ENCODE peak calls at places on chromosomes 7 and 10, in eight cellular contexts. One of them, this sample, is unnamed.

GRCh38 chr7:129122751-129123516 is 21.6 kb upstream of the TSPAN33 start:
- DNase-seq in Caco-2: no peak
- DNase-seq in spleen: no peak
- DNase-seq in GM23338: no peak
- DNase-seq in bronchial epithelial cell: no peak
- DNase-seq in transverse colon: no peak
- DNase-seq in fibroblast of lung: no peak
- DNase-seq in CD4-positive, CD25-positive, alpha-beta regulatory T cell: no peak
- DNase-seq in this sample: no peak

GRCh38 chr7:23276381-23276780 is 22.8 kb upstream of the MALSU1 start:
- DNase-seq in spleen: no peak
- DNase-seq in CD4-positive, CD25-positive, alpha-beta regulatory T cell: no peak
- DNase-seq in fibroblast of lung: no peak
- DNase-seq in Caco-2: no peak
- DNase-seq in transverse colon: no peak
- DNase-seq in GM23338: peak; percentile 81
- DNase-seq in bronchial epithelial cell: no peak
- DNase-seq in this sample: no peak

GRCh38 chr7:1899201-1899600 is 229.1 kb downstream of the ELFN1 start:
- DNase-seq in fibroblast of lung: peak; percentile 91
- DNase-seq in Caco-2: no peak
- DNase-seq in GM23338: no peak
- DNase-seq in spleen: no peak
- DNase-seq in transverse colon: no peak
- DNase-seq in bronchial epithelial cell: no peak
- DNase-seq in CD4-positive, CD25-positive, alpha-beta regulatory T cell: no peak
- DNase-seq in this sample: peak; percentile 34

GRCh38 chr7:2628137-2628482 is 3.7 kb upstream of the TTYH3 start:
- DNase-seq in GM23338: no peak
- DNase-seq in bronchial epithelial cell: no peak
- DNase-seq in CD4-positive, CD25-positive, alpha-beta regulatory T cell: no peak
- DNase-seq in transverse colon: no peak
- DNase-seq in spleen: no peak
- DNase-seq in Caco-2: no peak
- DNase-seq in fibroblast of lung: no peak
- DNase-seq in this sample: no peak

GRCh38 chr7:31443457-31443856 is 70.4 kb upstream of the ITPRID1 start:
- DNase-seq in bronchial epithelial cell: peak; percentile 62
- DNase-seq in transverse colon: no peak
- DNase-seq in fibroblast of lung: peak; percentile 55
- DNase-seq in spleen: no peak
- DNase-seq in Caco-2: no peak
- DNase-seq in CD4-positive, CD25-positive, alpha-beta regulatory T cell: peak; percentile 0
- DNase-seq in GM23338: peak; percentile 90
- DNase-seq in this sample: no peak

GRCh38 chr7:36473454-36474282 is 84.0 kb downstream of the ANLN start:
- DNase-seq in transverse colon: peak; percentile 55
- DNase-seq in fibroblast of lung: peak; percentile 15
- DNase-seq in GM23338: peak; percentile 80
- DNase-seq in CD4-positive, CD25-positive, alpha-beta regulatory T cell: no peak
- DNase-seq in Caco-2: no peak
- DNase-seq in spleen: no peak
- DNase-seq in bronchial epithelial cell: peak; percentile 79
- DNase-seq in this sample: peak; percentile 57

GRCh38 chr7:73811760-73812168 is 19.0 kb upstream of the CLDN4 start:
- DNase-seq in GM23338: peak; percentile 95
- DNase-seq in bronchial epithelial cell: peak; percentile 54
- DNase-seq in CD4-positive, CD25-positive, alpha-beta regulatory T cell: peak; percentile 19
- DNase-seq in Caco-2: peak; percentile 72
- DNase-seq in spleen: peak; percentile 86
- DNase-seq in transverse colon: peak; percentile 88
- DNase-seq in fibroblast of lung: peak; percentile 53
- DNase-seq in this sample: peak; percentile 88

GRCh38 chr7:50664461-50664922 is 99.3 kb upstream of the DDC start:
- DNase-seq in transverse colon: no peak
- DNase-seq in bronchial epithelial cell: peak; percentile 95
- DNase-seq in GM23338: no peak
- DNase-seq in Caco-2: no peak
- DNase-seq in fibroblast of lung: peak; percentile 60
- DNase-seq in CD4-positive, CD25-positive, alpha-beta regulatory T cell: no peak
- DNase-seq in spleen: no peak
- DNase-seq in this sample: no peak

GRCh38 chr7:17680943-17681351 is 259.3 kb downstream of the SNX13 start:
- DNase-seq in fibroblast of lung: peak; percentile 73
- DNase-seq in GM23338: peak; percentile 56
- DNase-seq in Caco-2: no peak
- DNase-seq in transverse colon: no peak
- DNase-seq in bronchial epithelial cell: peak; percentile 73
- DNase-seq in spleen: no peak
- DNase-seq in CD4-positive, CD25-positive, alpha-beta regulatory T cell: peak; percentile 22
- DNase-seq in this sample: no peak

GRCh38 chr7:135169141-135169935 is 1.2 kb downstream of the CYREN start:
- DNase-seq in spleen: peak; percentile 88
- DNase-seq in Caco-2: peak; percentile 67
- DNase-seq in bronchial epithelial cell: peak; percentile 96
- DNase-seq in CD4-positive, CD25-positive, alpha-beta regulatory T cell: peak; percentile 50
- DNase-seq in fibroblast of lung: no peak
- DNase-seq in transverse colon: peak; percentile 76
- DNase-seq in GM23338: peak; percentile 79
- DNase-seq in this sample: peak; percentile 38

GRCh38 chr10:43273543-43273942 is 6.7 kb upstream of the RASGEF1A start:
- DNase-seq in transverse colon: no peak
- DNase-seq in spleen: peak; percentile 58
- DNase-seq in Caco-2: no peak
- DNase-seq in bronchial epithelial cell: no peak
- DNase-seq in CD4-positive, CD25-positive, alpha-beta regulatory T cell: no peak
- DNase-seq in fibroblast of lung: no peak
- DNase-seq in GM23338: no peak
- DNase-seq in this sample: no peak
- H3K27me3 ChIP-seq in transverse colon: peaks cover 72% of the 10 kb centered on the region
- H3K27me3 ChIP-seq in spleen: no peaks in the 10 kb centered on the region
- H3K27me3 ChIP-seq in Caco-2: peaks cover 3% of the 10 kb centered on the region
- H3K27me3 ChIP-seq in bronchial epithelial cell: peaks cover 3% of the 10 kb centered on the region
- H3K27me3 ChIP-seq in CD4-positive, CD25-positive, alpha-beta regulatory T cell: peaks cover 33% of the 10 kb centered on the region
- H3K27me3 ChIP-seq in fibroblast of lung: peaks cover 3% of the 10 kb centered on the region
- H3K27me3 ChIP-seq in GM23338: peaks cover 15% of the 10 kb centered on the region
- H3K27me3 ChIP-seq in this sample: no peaks in the 10 kb centered on the region

GRCh38 chr7:157019718-157020451 is 9.4 kb upstream of the MNX1 start:
- DNase-seq in fibroblast of lung: no peak
- DNase-seq in bronchial epithelial cell: no peak
- DNase-seq in spleen: no peak
- DNase-seq in Caco-2: no peak
- DNase-seq in GM23338: peak; percentile 42
- DNase-seq in transverse colon: no peak
- DNase-seq in CD4-positive, CD25-positive, alpha-beta regulatory T cell: no peak
- DNase-seq in this sample: no peak

GRCh38 chr7:157021893-157022680 is 11.6 kb upstream of the MNX1 start:
- DNase-seq in CD4-positive, CD25-positive, alpha-beta regulatory T cell: no peak
- DNase-seq in bronchial epithelial cell: no peak
- DNase-seq in fibroblast of lung: no peak
- DNase-seq in Caco-2: no peak
- DNase-seq in spleen: peak; percentile 34
- DNase-seq in transverse colon: no peak
- DNase-seq in GM23338: peak; percentile 53
- DNase-seq in this sample: no peak

GRCh38 chr7:157020514-157021070 is 10.1 kb upstream of the MNX1 start:
- DNase-seq in CD4-positive, CD25-positive, alpha-beta regulatory T cell: no peak
- DNase-seq in transverse colon: no peak
- DNase-seq in Caco-2: no peak
- DNase-seq in fibroblast of lung: no peak
- DNase-seq in GM23338: peak; percentile 56
- DNase-seq in bronchial epithelial cell: no peak
- DNase-seq in spleen: no peak
- DNase-seq in this sample: no peak

GRCh38 chr7:157022681-157023588 is 12.5 kb upstream of the MNX1 start:
- DNase-seq in GM23338: peak; percentile 62
- DNase-seq in bronchial epithelial cell: no peak
- DNase-seq in transverse colon: peak; percentile 52
- DNase-seq in fibroblast of lung: no peak
- DNase-seq in Caco-2: peak; percentile 49
- DNase-seq in spleen: no peak
- DNase-seq in CD4-positive, CD25-positive, alpha-beta regulatory T cell: no peak
- DNase-seq in this sample: peak; percentile 47

GRCh38 chr7:157021071-157021891 is 10.8 kb upstream of the MNX1 start:
- DNase-seq in spleen: peak; percentile 66
- DNase-seq in GM23338: peak; percentile 60
- DNase-seq in fibroblast of lung: no peak
- DNase-seq in Caco-2: no peak
- DNase-seq in bronchial epithelial cell: no peak
- DNase-seq in CD4-positive, CD25-positive, alpha-beta regulatory T cell: no peak
- DNase-seq in transverse colon: no peak
- DNase-seq in this sample: no peak
- H3K27me3 ChIP-seq in spleen: peaks cover 69% of the 10 kb centered on the region
- H3K27me3 ChIP-seq in GM23338: peaks cover 100% of the 10 kb centered on the region
- H3K27me3 ChIP-seq in fibroblast of lung: peaks cover 87% of the 10 kb centered on the region
- H3K27me3 ChIP-seq in Caco-2: no peaks in the 10 kb centered on the region
- H3K27me3 ChIP-seq in bronchial epithelial cell: peaks cover 65% of the 10 kb centered on the region
- H3K27me3 ChIP-seq in CD4-positive, CD25-positive, alpha-beta regulatory T cell: peaks cover 27% of the 10 kb centered on the region
- H3K27me3 ChIP-seq in transverse colon: peaks cover 100% of the 10 kb centered on the region
- H3K27me3 ChIP-seq in this sample: no peaks in the 10 kb centered on the region

GRCh38 chr7:155804897-155805825 is 7.1 kb downstream of the SHH start:
- DNase-seq in CD4-positive, CD25-positive, alpha-beta regulatory T cell: no peak
- DNase-seq in bronchial epithelial cell: peak; percentile 38
- DNase-seq in fibroblast of lung: peak; percentile 78
- DNase-seq in GM23338: peak; percentile 87
- DNase-seq in spleen: peak; percentile 77
- DNase-seq in Caco-2: no peak
- DNase-seq in transverse colon: peak; percentile 61
- DNase-seq in this sample: peak; percentile 23

GRCh38 chr7:155806096-155806871 is 6.0 kb downstream of the SHH start:
- DNase-seq in bronchial epithelial cell: no peak
- DNase-seq in CD4-positive, CD25-positive, alpha-beta regulatory T cell: no peak
- DNase-seq in spleen: peak; percentile 54
- DNase-seq in transverse colon: no peak
- DNase-seq in GM23338: peak; percentile 29
- DNase-seq in Caco-2: no peak
- DNase-seq in fibroblast of lung: no peak
- DNase-seq in this sample: no peak

GRCh38 chr7:155803418-155804376 is 8.6 kb downstream of the SHH start:
- DNase-seq in GM23338: peak; percentile 73
- DNase-seq in spleen: peak; percentile 71
- DNase-seq in transverse colon: peak; percentile 82
- DNase-seq in fibroblast of lung: no peak
- DNase-seq in CD4-positive, CD25-positive, alpha-beta regulatory T cell: no peak
- DNase-seq in bronchial epithelial cell: peak; percentile 19
- DNase-seq in Caco-2: no peak
- DNase-seq in this sample: no peak

GRCh38 chr7:155804431-155804831 is 7.8 kb downstream of the SHH start:
- DNase-seq in Caco-2: no peak
- DNase-seq in CD4-positive, CD25-positive, alpha-beta regulatory T cell: no peak
- DNase-seq in transverse colon: no peak
- DNase-seq in spleen: peak; percentile 51
- DNase-seq in bronchial epithelial cell: no peak
- DNase-seq in fibroblast of lung: no peak
- DNase-seq in GM23338: peak; percentile 62
- DNase-seq in this sample: no peak

GRCh38 chr7:155805826-155806095 is 6.5 kb downstream of the SHH start:
- DNase-seq in Caco-2: no peak
- DNase-seq in bronchial epithelial cell: no peak
- DNase-seq in fibroblast of lung: no peak
- DNase-seq in GM23338: peak; percentile 31
- DNase-seq in transverse colon: no peak
- DNase-seq in CD4-positive, CD25-positive, alpha-beta regulatory T cell: no peak
- DNase-seq in spleen: peak; percentile 74
- DNase-seq in this sample: no peak
- H3K27me3 ChIP-seq in Caco-2: peaks cover 1% of the 10 kb centered on the region
- H3K27me3 ChIP-seq in bronchial epithelial cell: peaks cover 11% of the 10 kb centered on the region
- H3K27me3 ChIP-seq in fibroblast of lung: peaks cover 50% of the 10 kb centered on the region
- H3K27me3 ChIP-seq in GM23338: peaks cover 100% of the 10 kb centered on the region
- H3K27me3 ChIP-seq in transverse colon: peaks cover 98% of the 10 kb centered on the region
- H3K27me3 ChIP-seq in CD4-positive, CD25-positive, alpha-beta regulatory T cell: peaks cover 3% of the 10 kb centered on the region
- H3K27me3 ChIP-seq in spleen: peaks cover 90% of the 10 kb centered on the region
- H3K27me3 ChIP-seq in this sample: no peaks in the 10 kb centered on the region

GRCh38 chr7:155809332-155809946 is 2.8 kb downstream of the SHH start:
- DNase-seq in fibroblast of lung: no peak
- DNase-seq in bronchial epithelial cell: no peak
- DNase-seq in CD4-positive, CD25-positive, alpha-beta regulatory T cell: no peak
- DNase-seq in GM23338: peak; percentile 49
- DNase-seq in Caco-2: no peak
- DNase-seq in transverse colon: no peak
- DNase-seq in spleen: peak; percentile 58
- DNase-seq in this sample: no peak

GRCh38 chr7:155807805-155808550 is 4.3 kb downstream of the SHH start:
- DNase-seq in spleen: peak; percentile 64
- DNase-seq in Caco-2: peak; percentile 83
- DNase-seq in fibroblast of lung: no peak
- DNase-seq in transverse colon: peak; percentile 78
- DNase-seq in CD4-positive, CD25-positive, alpha-beta regulatory T cell: no peak
- DNase-seq in bronchial epithelial cell: no peak
- DNase-seq in GM23338: peak; percentile 35
- DNase-seq in this sample: no peak

GRCh38 chr7:155808551-155809331 is 3.5 kb downstream of the SHH start:
- DNase-seq in fibroblast of lung: no peak
- DNase-seq in transverse colon: peak; percentile 63
- DNase-seq in Caco-2: peak; percentile 73
- DNase-seq in GM23338: peak; percentile 48
- DNase-seq in bronchial epithelial cell: no peak
- DNase-seq in CD4-positive, CD25-positive, alpha-beta regulatory T cell: no peak
- DNase-seq in spleen: peak; percentile 52
- DNase-seq in this sample: no peak

GRCh38 chr7:155809947-155810606 is 2.2 kb downstream of the SHH start:
- DNase-seq in transverse colon: no peak
- DNase-seq in GM23338: peak; percentile 33
- DNase-seq in bronchial epithelial cell: no peak
- DNase-seq in fibroblast of lung: no peak
- DNase-seq in CD4-positive, CD25-positive, alpha-beta regulatory T cell: no peak
- DNase-seq in Caco-2: no peak
- DNase-seq in spleen: peak; percentile 58
- DNase-seq in this sample: no peak

DNA sequence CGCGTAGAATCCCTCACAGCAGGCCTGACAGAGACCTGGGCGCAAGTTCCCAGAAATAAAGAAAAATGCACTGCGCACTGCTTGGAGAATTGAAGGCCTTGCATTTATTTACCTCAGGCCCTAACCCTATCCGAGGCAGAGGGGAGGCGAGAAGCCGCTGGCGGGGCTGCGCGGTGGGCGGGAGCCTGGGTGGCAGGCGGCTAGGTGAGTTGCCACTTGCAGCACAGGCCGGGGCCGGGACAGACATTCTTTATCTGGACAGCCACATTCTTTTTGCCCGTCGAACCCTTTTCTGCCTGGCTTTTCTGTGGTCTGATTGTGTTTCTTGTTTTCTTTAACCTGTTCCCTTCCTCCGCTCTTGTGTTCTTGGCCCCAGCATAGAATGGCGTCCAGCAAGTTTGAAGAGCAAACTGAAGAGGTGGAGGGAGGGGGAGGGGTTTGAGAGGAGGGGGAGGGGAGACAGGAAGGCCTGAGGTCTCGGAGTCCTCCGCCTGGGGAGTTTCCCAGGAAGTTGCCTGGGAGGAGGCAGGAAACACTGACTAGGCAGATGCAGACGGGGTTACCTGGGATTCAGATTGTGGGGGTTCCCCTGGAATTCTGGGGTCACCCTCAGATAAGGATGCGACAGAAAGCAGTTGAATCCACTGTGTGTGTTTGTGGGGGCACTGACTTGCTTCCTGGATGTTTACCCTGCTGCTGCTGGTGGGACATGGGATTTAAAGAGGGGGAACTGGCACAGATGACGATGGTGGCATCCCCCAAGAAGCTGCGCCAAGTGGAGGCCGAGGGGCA is 5.1 kb downstream of the SHH start:
- DNase-seq in GM23338: peak; percentile 77
- DNase-seq in bronchial epithelial cell: no peak
- DNase-seq in spleen: peak; percentile 55
- DNase-seq in Caco-2: no peak
- DNase-seq in CD4-positive, CD25-positive, alpha-beta regulatory T cell: no peak
- DNase-seq in fibroblast of lung: no peak
- DNase-seq in transverse colon: no peak
- DNase-seq in this sample: no peak
- H3K27me3 ChIP-seq in GM23338: peaks cover 100% of the 10 kb centered on the region
- H3K27me3 ChIP-seq in bronchial epithelial cell: peaks cover 21% of the 10 kb centered on the region
- H3K27me3 ChIP-seq in spleen: peaks cover 96% of the 10 kb centered on the region
- H3K27me3 ChIP-seq in Caco-2: peaks cover 4% of the 10 kb centered on the region
- H3K27me3 ChIP-seq in CD4-positive, CD25-positive, alpha-beta regulatory T cell: no peaks in the 10 kb centered on the region
- H3K27me3 ChIP-seq in fibroblast of lung: peaks cover 55% of the 10 kb centered on the region
- H3K27me3 ChIP-seq in transverse colon: peaks cover 100% of the 10 kb centered on the region
- H3K27me3 ChIP-seq in this sample: no peaks in the 10 kb centered on the region

This sample was measured in body of pancreas.